ENCODE peak calls at places on chromosomes 4 and X, in five cellular contexts. I, W, R, Q and C are unnamed samples.

GRCh38 chr4:93731448-93731847 is 97.1 kb upstream of the ATOH1 start:
- DNase-seq in I (no peak), R (no peak), W (no peak), Q (no peak), C (no peak)

GRCh38 chrX:14670819-14671218 is 141.5 kb downstream of the GLRA2 start:
- DNase-seq in R (no peak), W (no peak), Q (peak), I (no peak), C (no peak)

GRCh38 chr4:111406036-111406435 is 739.2 kb upstream of the FAM241A start:
- DNase-seq in Q (no peak), R (no peak), W (no peak), I (no peak), C (no peak)

GRCh38 chr4:123929565-123929964 is 533.0 kb downstream of the SPRY1 start:
- DNase-seq in I (no peak), Q (no peak), W (no peak), R (no peak), C (no peak)

GRCh38 chr4:77232653-77233052 is 75.6 kb downstream of the CCNG2 start:
- DNase-seq in R (no peak), I (no peak), W (no peak), Q (no peak), C (no peak)

GRCh38 chrX:119155416-119156035 is 27.9 kb upstream of the KIAA1210 start:
- DNase-seq in W (no peak), I (no peak), Q (no peak), R (no peak), C (no peak)

GRCh38 chrX:150371877-150372276 is 8.8 kb downstream of the MAMLD1 start:
- DNase-seq in W (no peak), I (no peak), Q (no peak), R (no peak), C (no peak)

GRCh38 chr4:110480741-110481271 is 4.9 kb downstream of the ENPEP start:
- DNase-seq in R (no peak), Q (no peak), I (no peak), W (no peak), C (no peak)

GRCh38 chrX:118540342-118540741 is 44.7 kb downstream of the DOCK11 start:
- DNase-seq in W (no peak), Q (no peak), I (no peak), R (no peak), C (no peak)